ENCODE peak calls at places on chromosomes 12 and 14, in five cellular contexts. One of them, this sample, is unnamed.
A peak's percentile ranks its signal among the peaks of the same experiment; 100 is the strongest.

GRCh38 chr12:2364566-2365165 is 311.9 kb downstream of the CACNA1C start:
- DNase-seq in neural progenitor cell: peak; percentile 44
- DNase-seq in GM23338: peak; percentile 48
- DNase-seq in left lung: no peak
- DNase-seq in lower lobe of right lung: peak; percentile 59
- DNase-seq in this sample: no peak

GRCh38 chr12:11722071-11722470 is 72.6 kb downstream of the ETV6 start:
- DNase-seq in neural progenitor cell: no peak
- DNase-seq in GM23338: no peak
- DNase-seq in left lung: no peak
- DNase-seq in lower lobe of right lung: no peak
- DNase-seq in this sample: no peak

GRCh38 chr14:69247691-69248440 is 12.1 kb upstream of the GALNT16 start:
- DNase-seq in neural progenitor cell: no peak
- DNase-seq in GM23338: no peak
- DNase-seq in left lung: no peak
- DNase-seq in lower lobe of right lung: no peak
- DNase-seq in this sample: no peak

GRCh38 chr12:44748950-44749468 is 127.1 kb downstream of the NELL2 start:
- DNase-seq in neural progenitor cell: no peak
- DNase-seq in GM23338: no peak
- DNase-seq in left lung: no peak
- DNase-seq in lower lobe of right lung: no peak
- DNase-seq in this sample: no peak

GRCh38 chr14:57189070-57189469 is 79.6 kb downstream of the EXOC5 start:
- DNase-seq in neural progenitor cell: peak; percentile 54
- DNase-seq in GM23338: peak; percentile 44
- DNase-seq in left lung: no peak
- DNase-seq in lower lobe of right lung: no peak
- DNase-seq in this sample: no peak

GRCh38 chr14:54699087-54699530 is 132.2 kb downstream of the SAMD4A start:
- DNase-seq in neural progenitor cell: no peak
- DNase-seq in GM23338: peak; percentile 48
- DNase-seq in left lung: peak; percentile 44
- DNase-seq in lower lobe of right lung: no peak
- DNase-seq in this sample: no peak

GRCh38 chr14:68463705-68464104 is 329.2 kb downstream of the ZFP36L1 start:
- DNase-seq in neural progenitor cell: no peak
- DNase-seq in GM23338: no peak
- DNase-seq in left lung: no peak
- DNase-seq in lower lobe of right lung: no peak
- DNase-seq in this sample: no peak

GRCh38 chr14:34227834-34228662 is 234.0 kb downstream of the SPTSSA start:
- DNase-seq in neural progenitor cell: peak; percentile 87
- DNase-seq in GM23338: peak; percentile 87
- DNase-seq in left lung: peak; percentile 43
- DNase-seq in lower lobe of right lung: peak; percentile 59
- DNase-seq in this sample: peak; percentile 48

GRCh38 chr14:36510078-36510799 is 9.8 kb downstream of the NKX2-1 start:
- DNase-seq in neural progenitor cell: peak; percentile 73
- DNase-seq in GM23338: peak; percentile 61
- DNase-seq in left lung: no peak
- DNase-seq in lower lobe of right lung: peak; percentile 72
- DNase-seq in this sample: no peak

GRCh38 chr14:104314251-104314941 is 176.0 kb downstream of the KIF26A start:
- DNase-seq in neural progenitor cell: no peak
- DNase-seq in GM23338: no peak
- DNase-seq in left lung: peak; percentile 27
- DNase-seq in lower lobe of right lung: peak; percentile 36
- DNase-seq in this sample: no peak

GRCh38 chr12:47216150-47216677 is 136.5 kb upstream of the AMIGO2 start:
- DNase-seq in neural progenitor cell: no peak
- DNase-seq in GM23338: no peak
- DNase-seq in left lung: peak; percentile 74
- DNase-seq in lower lobe of right lung: peak; percentile 60
- DNase-seq in this sample: no peak

GRCh38 chr12:130658106-130658505 is 58.0 kb downstream of the RIMBP2 start:
- DNase-seq in neural progenitor cell: no peak
- DNase-seq in GM23338: no peak
- DNase-seq in left lung: no peak
- DNase-seq in lower lobe of right lung: no peak
- DNase-seq in this sample: no peak

GRCh38 chr12:1496162-1496925 is 98.0 kb downstream of the FBXL14 start:
- DNase-seq in neural progenitor cell: no peak
- DNase-seq in GM23338: no peak
- DNase-seq in left lung: no peak
- DNase-seq in lower lobe of right lung: no peak
- DNase-seq in this sample: no peak

GRCh38 chr12:52815676-52816075 is 1.8 kb upstream of the KRT4 start:
- DNase-seq in neural progenitor cell: no peak
- DNase-seq in GM23338: no peak
- DNase-seq in left lung: no peak
- DNase-seq in lower lobe of right lung: no peak
- DNase-seq in this sample: no peak

GRCh38 chr12:52182456-52182855 is 9.4 kb downstream of the KRT80 start:
- DNase-seq in neural progenitor cell: no peak
- DNase-seq in GM23338: no peak
- DNase-seq in left lung: no peak
- DNase-seq in lower lobe of right lung: no peak
- DNase-seq in this sample: no peak

GRCh38 chr14:101332281-101332680 is 229.0 kb upstream of the DIO3 start:
- DNase-seq in neural progenitor cell: no peak
- DNase-seq in GM23338: no peak
- DNase-seq in left lung: no peak
- DNase-seq in lower lobe of right lung: no peak
- DNase-seq in this sample: no peak

GRCh38 chr12:127655691-127656090 is 611.3 kb upstream of the TMEM132C start:
- DNase-seq in neural progenitor cell: no peak
- DNase-seq in GM23338: no peak
- DNase-seq in left lung: no peak
- DNase-seq in lower lobe of right lung: no peak
- DNase-seq in this sample: no peak

GRCh38 chr12:47270782-47271664 is 191.3 kb upstream of the AMIGO2 start:
- DNase-seq in neural progenitor cell: no peak
- DNase-seq in GM23338: no peak
- DNase-seq in left lung: no peak
- DNase-seq in lower lobe of right lung: no peak
- DNase-seq in this sample: no peak

GRCh38 chr14:90883782-90884181 is 67.6 kb upstream of the TTC7B start:
- DNase-seq in neural progenitor cell: no peak
- DNase-seq in GM23338: peak; percentile 35
- DNase-seq in left lung: no peak
- DNase-seq in lower lobe of right lung: no peak
- DNase-seq in this sample: no peak

GRCh38 chr14:95102678-95103039 is 54.7 kb downstream of the DICER1 start:
- DNase-seq in neural progenitor cell: no peak
- DNase-seq in GM23338: no peak
- DNase-seq in left lung: no peak
- DNase-seq in lower lobe of right lung: no peak
- DNase-seq in this sample: no peak

GRCh38 chr14:21921453-21921852 is 247.8 kb upstream of the OR4E1 start:
- DNase-seq in neural progenitor cell: no peak
- DNase-seq in GM23338: no peak
- DNase-seq in left lung: no peak
- DNase-seq in lower lobe of right lung: no peak
- DNase-seq in this sample: no peak

GRCh38 chr14:73787760-73788508 is 63.7 kb upstream of the PTGR2 start:
- DNase-seq in neural progenitor cell: peak; percentile 28
- DNase-seq in GM23338: no peak
- DNase-seq in left lung: no peak
- DNase-seq in lower lobe of right lung: no peak
- DNase-seq in this sample: no peak

GRCh38 chr12:44143170-44143569 is 307.3 kb downstream of the TMEM117 start:
- DNase-seq in neural progenitor cell: no peak
- DNase-seq in GM23338: no peak
- DNase-seq in left lung: no peak
- DNase-seq in lower lobe of right lung: no peak
- DNase-seq in this sample: no peak

GRCh38 chr12:89919241-89919906 is 210.7 kb upstream of the ATP2B1 start:
- DNase-seq in neural progenitor cell: no peak
- DNase-seq in GM23338: no peak
- DNase-seq in left lung: no peak
- DNase-seq in lower lobe of right lung: no peak
- DNase-seq in this sample: no peak

GRCh38 chr12:103331643-103332042 is 164.1 kb downstream of the C12orf42 start:
- DNase-seq in neural progenitor cell: no peak
- DNase-seq in GM23338: peak; percentile 16
- DNase-seq in left lung: no peak
- DNase-seq in lower lobe of right lung: no peak
- DNase-seq in this sample: no peak

GRCh38 chr12:24496755-24497154 is 452.1 kb downstream of the BCAT1 start:
- DNase-seq in neural progenitor cell: no peak
- DNase-seq in GM23338: no peak
- DNase-seq in left lung: no peak
- DNase-seq in lower lobe of right lung: no peak
- DNase-seq in this sample: no peak

GRCh38 chr12:117890137-117890536 is 78.7 kb downstream of the KSR2 start:
- DNase-seq in neural progenitor cell: no peak
- DNase-seq in GM23338: peak; percentile 49
- DNase-seq in left lung: no peak
- DNase-seq in lower lobe of right lung: no peak
- DNase-seq in this sample: no peak

GRCh38 chr12:16019131-16019530 is 108.0 kb downstream of the DERA start:
- DNase-seq in neural progenitor cell: no peak
- DNase-seq in GM23338: no peak
- DNase-seq in left lung: no peak
- DNase-seq in lower lobe of right lung: no peak
- DNase-seq in this sample: no peak

GRCh38 chr12:132256646-132257045 is 72.7 kb downstream of the GALNT9 start:
- DNase-seq in neural progenitor cell: no peak
- DNase-seq in GM23338: no peak
- DNase-seq in left lung: no peak
- DNase-seq in lower lobe of right lung: peak; percentile 10
- DNase-seq in this sample: no peak

GRCh38 chr12:53054112-53054878 is 4.4 kb downstream of the TNS2 start:
- DNase-seq in neural progenitor cell: peak; percentile 98
- DNase-seq in GM23338: peak; percentile 99
- DNase-seq in left lung: peak; percentile 95
- DNase-seq in lower lobe of right lung: peak; percentile 95
- DNase-seq in this sample: peak; percentile 93

GRCh38 chr12:71070416-71071155 is 87.2 kb downstream of the TSPAN8 start:
- DNase-seq in neural progenitor cell: no peak
- DNase-seq in GM23338: no peak
- DNase-seq in left lung: no peak
- DNase-seq in lower lobe of right lung: no peak
- DNase-seq in this sample: no peak

GRCh38 chr12:121233628-121234020 is 23.7 kb downstream of the P2RX4 start:
- DNase-seq in neural progenitor cell: no peak
- DNase-seq in GM23338: no peak
- DNase-seq in left lung: no peak
- DNase-seq in lower lobe of right lung: no peak
- DNase-seq in this sample: no peak

GRCh38 chr12:121232977-121233627 is 23.2 kb downstream of the P2RX4 start:
- DNase-seq in neural progenitor cell: no peak
- DNase-seq in GM23338: peak; percentile 59
- DNase-seq in left lung: no peak
- DNase-seq in lower lobe of right lung: no peak
- DNase-seq in this sample: no peak

GRCh38 chr12:121232163-121232562 is 22.2 kb downstream of the P2RX4 start:
- DNase-seq in neural progenitor cell: no peak
- DNase-seq in GM23338: no peak
- DNase-seq in left lung: no peak
- DNase-seq in lower lobe of right lung: no peak
- DNase-seq in this sample: no peak

GRCh38 chr12:121228919-121229650 is 19.2 kb downstream of the P2RX4 start:
- DNase-seq in neural progenitor cell: no peak
- DNase-seq in GM23338: no peak
- DNase-seq in left lung: no peak
- DNase-seq in lower lobe of right lung: no peak
- DNase-seq in this sample: no peak

DNA sequence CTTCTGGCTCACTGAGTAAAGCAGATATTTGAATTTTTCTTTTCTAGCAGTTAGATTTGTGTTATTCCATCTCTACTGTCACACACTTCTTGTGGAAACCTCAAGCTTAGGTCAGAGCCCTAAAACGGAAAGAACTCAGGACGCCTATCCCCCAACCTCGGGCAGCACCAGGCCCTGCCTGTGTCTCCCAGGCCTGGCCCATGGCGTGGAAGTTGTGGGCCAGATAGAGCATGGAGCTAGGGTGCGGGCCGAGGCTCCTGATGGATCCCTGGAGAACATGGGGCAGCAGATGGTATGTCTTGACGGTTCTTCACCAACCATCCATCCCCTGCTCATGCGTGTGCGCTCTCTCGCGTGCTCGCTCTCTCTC is 20.6 kb downstream of the P2RX4 start:
- DNase-seq in neural progenitor cell: no peak
- DNase-seq in GM23338: peak; percentile 42
- DNase-seq in left lung: no peak
- DNase-seq in lower lobe of right lung: no peak
- DNase-seq in this sample: no peak
- TF ChIP-seq CTCF in neural progenitor cell: no peak
- TF ChIP-seq CTCF in GM23338: no peak
- TF ChIP-seq CTCF in left lung: no peak
- TF ChIP-seq CTCF in lower lobe of right lung: no peak
- TF ChIP-seq CTCF in this sample: no peak

DNA sequence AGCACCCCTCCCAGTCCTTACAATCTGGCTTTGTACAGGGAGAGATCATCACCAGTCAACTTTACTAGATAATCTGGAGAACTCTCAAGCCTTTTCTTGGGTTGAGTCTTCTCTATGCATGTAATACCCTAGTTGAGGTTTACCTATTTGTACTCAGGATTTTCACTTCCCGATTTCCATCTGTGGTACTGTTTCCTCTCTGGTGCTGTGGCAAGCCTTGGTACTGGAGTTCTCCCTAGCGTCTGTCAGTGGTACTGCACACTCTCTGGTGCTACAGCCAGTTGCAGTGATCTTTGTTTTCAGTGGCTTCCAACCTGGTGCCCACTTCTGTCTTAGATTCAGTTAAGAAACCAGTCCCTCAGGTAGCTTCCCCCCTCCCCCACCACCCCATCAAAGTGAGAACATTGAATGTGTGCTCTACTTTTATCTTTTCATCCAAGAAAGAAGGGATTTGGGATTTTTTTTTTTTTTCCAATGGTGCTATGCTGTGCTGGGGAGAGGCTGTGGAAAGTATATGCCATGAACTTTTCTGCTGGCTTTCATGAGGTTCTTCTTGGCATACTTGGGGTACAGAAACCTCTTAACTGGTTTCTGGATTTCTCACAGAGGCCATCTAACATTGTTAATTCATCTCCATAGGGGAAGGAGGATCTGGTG is 69.4 kb upstream of the EVL start:
- DNase-seq in neural progenitor cell: peak; percentile 76
- DNase-seq in GM23338: peak; percentile 93
- DNase-seq in left lung: peak; percentile 51
- DNase-seq in lower lobe of right lung: peak; percentile 67
- DNase-seq in this sample: no peak
- TF ChIP-seq CTCF in neural progenitor cell: peak; percentile 69
- TF ChIP-seq CTCF in GM23338: peak; percentile 88
- TF ChIP-seq CTCF in left lung: peak; percentile 79
- TF ChIP-seq CTCF in lower lobe of right lung: peak; percentile 87
- TF ChIP-seq CTCF in this sample: peak; percentile 65

GRCh38 chr12:96015672-96016071 is 19.5 kb upstream of the HAL start:
- DNase-seq in neural progenitor cell: peak; percentile 36
- DNase-seq in GM23338: peak; percentile 39
- DNase-seq in left lung: no peak
- DNase-seq in lower lobe of right lung: no peak
- DNase-seq in this sample: no peak
- TF ChIP-seq CTCF in neural progenitor cell: peak; percentile 52
- TF ChIP-seq CTCF in GM23338: peak; percentile 63
- TF ChIP-seq CTCF in left lung: peak; percentile 31
- TF ChIP-seq CTCF in lower lobe of right lung: peak; percentile 33
- TF ChIP-seq CTCF in this sample: no peak

GRCh38 chr14:106790189-106791036 is 1264.0 kb downstream of the TMEM121 start:
- DNase-seq in neural progenitor cell: peak; percentile 2
- DNase-seq in GM23338: peak; percentile 24
- DNase-seq in left lung: peak; percentile 49
- DNase-seq in lower lobe of right lung: peak; percentile 83
- DNase-seq in this sample: no peak
- TF ChIP-seq CTCF in neural progenitor cell: peak; percentile 34
- TF ChIP-seq CTCF in GM23338: peak; percentile 20
- TF ChIP-seq CTCF in left lung: peak; percentile 59
- TF ChIP-seq CTCF in lower lobe of right lung: peak; percentile 71
- TF ChIP-seq CTCF in this sample: no peak

This sample was measured in mesothelial cell of epicardium.